ENCODE peak calls at places on chromosome 2, in six cellular contexts. One of them, this sample, is unnamed.

GRCh38 chr2:133885847-133886246 is 317.6 kb upstream of the NCKAP5 start:
- DNase-seq in trophoblast cell: peak
- DNase-seq in mesenchymal stem cell: no peak
- DNase-seq in IMR-90: peak
- DNase-seq in H9: peak
- DNase-seq in neuronal stem cell: no peak
- DNase-seq in this sample: peak

GRCh38 chr2:144519934-144520717 is at the start of gene ZEB2:
- DNase-seq in H9: peak
- DNase-seq in IMR-90: peak
- DNase-seq in mesenchymal stem cell: peak
- DNase-seq in trophoblast cell: no peak
- DNase-seq in neuronal stem cell: peak
- DNase-seq in this sample: peak

GRCh38 chr2:74005786-74006185 is 21.1 kb downstream of the TET3 start:
- DNase-seq in IMR-90: no peak
- DNase-seq in mesenchymal stem cell: no peak
- DNase-seq in trophoblast cell: no peak
- DNase-seq in H9: no peak
- DNase-seq in neuronal stem cell: no peak
- DNase-seq in this sample: no peak

GRCh38 chr2:168060956-168061750 is 186.2 kb downstream of the STK39 start:
- DNase-seq in IMR-90: peak
- DNase-seq in trophoblast cell: no peak
- DNase-seq in neuronal stem cell: no peak
- DNase-seq in mesenchymal stem cell: peak
- DNase-seq in H9: no peak
- DNase-seq in this sample: no peak

GRCh38 chr2:171522057-171522803 is at the start of gene CYBRD1:
- DNase-seq in H9: peak
- DNase-seq in trophoblast cell: no peak
- DNase-seq in mesenchymal stem cell: peak
- DNase-seq in neuronal stem cell: peak
- DNase-seq in IMR-90: peak
- DNase-seq in this sample: peak

GRCh38 chr2:38898256-38898655 is 8.6 kb downstream of the ARHGEF33 start:
- DNase-seq in H9: no peak
- DNase-seq in IMR-90: no peak
- DNase-seq in trophoblast cell: no peak
- DNase-seq in mesenchymal stem cell: no peak
- DNase-seq in neuronal stem cell: no peak
- DNase-seq in this sample: no peak

GRCh38 chr2:68357608-68358337 is 7.3 kb upstream of the PLEK start:
- DNase-seq in trophoblast cell: peak
- DNase-seq in mesenchymal stem cell: peak
- DNase-seq in IMR-90: peak
- DNase-seq in H9: peak
- DNase-seq in neuronal stem cell: peak
- DNase-seq in this sample: peak

GRCh38 chr2:69770193-69770702 is 28.3 kb downstream of the ANXA4 start:
- DNase-seq in IMR-90: peak
- DNase-seq in neuronal stem cell: no peak
- DNase-seq in trophoblast cell: peak
- DNase-seq in mesenchymal stem cell: peak
- DNase-seq in H9: no peak
- DNase-seq in this sample: peak

GRCh38 chr2:20687260-20687772 is 20.4 kb downstream of the GDF7 start:
- DNase-seq in mesenchymal stem cell: peak
- DNase-seq in neuronal stem cell: no peak
- DNase-seq in IMR-90: peak
- DNase-seq in H9: no peak
- DNase-seq in trophoblast cell: no peak
- DNase-seq in this sample: no peak

GRCh38 chr2:57450170-57450569 is 596.4 kb upstream of the VRK2 start:
- DNase-seq in trophoblast cell: no peak
- DNase-seq in mesenchymal stem cell: no peak
- DNase-seq in IMR-90: no peak
- DNase-seq in neuronal stem cell: no peak
- DNase-seq in H9: no peak
- DNase-seq in this sample: peak

GRCh38 chr2:20067992-20068727 is 16.7 kb upstream of the LAPTM4A start:
- DNase-seq in neuronal stem cell: no peak
- DNase-seq in IMR-90: peak
- DNase-seq in trophoblast cell: peak
- DNase-seq in H9: no peak
- DNase-seq in mesenchymal stem cell: peak
- DNase-seq in this sample: no peak

GRCh38 chr2:59177748-59178147 is 936.6 kb upstream of the FANCL start:
- DNase-seq in IMR-90: no peak
- DNase-seq in trophoblast cell: no peak
- DNase-seq in H9: no peak
- DNase-seq in mesenchymal stem cell: no peak
- DNase-seq in neuronal stem cell: no peak
- DNase-seq in this sample: no peak

GRCh38 chr2:179377296-179377695 is 112.7 kb upstream of the SESTD1 start:
- DNase-seq in neuronal stem cell: no peak
- DNase-seq in trophoblast cell: no peak
- DNase-seq in H9: no peak
- DNase-seq in IMR-90: peak
- DNase-seq in mesenchymal stem cell: peak
- DNase-seq in this sample: no peak

GRCh38 chr2:54330226-54331094 is 74.4 kb upstream of the TSPYL6 start:
- DNase-seq in IMR-90: peak
- DNase-seq in mesenchymal stem cell: peak
- DNase-seq in trophoblast cell: peak
- DNase-seq in H9: peak
- DNase-seq in neuronal stem cell: peak
- DNase-seq in this sample: peak

GRCh38 chr2:189142893-189143759 is 36.4 kb downstream of the COL5A2 start:
- DNase-seq in IMR-90: peak
- DNase-seq in neuronal stem cell: peak
- DNase-seq in H9: peak
- DNase-seq in trophoblast cell: peak
- DNase-seq in mesenchymal stem cell: peak
- DNase-seq in this sample: peak

GRCh38 chr2:105510761-105511669 is 112.2 kb upstream of the FHL2 start:
- DNase-seq in mesenchymal stem cell: peak
- DNase-seq in neuronal stem cell: no peak
- DNase-seq in trophoblast cell: peak
- DNase-seq in IMR-90: peak
- DNase-seq in H9: no peak
- DNase-seq in this sample: peak

GRCh38 chr2:170671079-170671478 is 44.1 kb upstream of the SP5 start:
- DNase-seq in mesenchymal stem cell: no peak
- DNase-seq in IMR-90: no peak
- DNase-seq in H9: no peak
- DNase-seq in neuronal stem cell: no peak
- DNase-seq in trophoblast cell: no peak
- DNase-seq in this sample: no peak

GRCh38 chr2:26088038-26088643 is 54.3 kb downstream of the RAB10 start:
- DNase-seq in neuronal stem cell: no peak
- DNase-seq in trophoblast cell: no peak
- DNase-seq in H9: no peak
- DNase-seq in mesenchymal stem cell: peak
- DNase-seq in IMR-90: peak
- DNase-seq in this sample: peak

GRCh38 chr2:230895536-230896345 is 29.3 kb downstream of the GPR55 start:
- DNase-seq in mesenchymal stem cell: no peak
- DNase-seq in trophoblast cell: no peak
- DNase-seq in neuronal stem cell: no peak
- DNase-seq in H9: peak
- DNase-seq in IMR-90: no peak
- DNase-seq in this sample: no peak

GRCh38 chr2:68925298-68925885 is 27.3 kb downstream of the GKN2 start:
- DNase-seq in H9: peak
- DNase-seq in neuronal stem cell: peak
- DNase-seq in trophoblast cell: peak
- DNase-seq in mesenchymal stem cell: peak
- DNase-seq in IMR-90: peak
- DNase-seq in this sample: peak

GRCh38 chr2:156322681-156323211 is 9.8 kb downstream of the NR4A2 start:
- DNase-seq in trophoblast cell: no peak
- DNase-seq in H9: peak
- DNase-seq in mesenchymal stem cell: peak
- DNase-seq in neuronal stem cell: peak
- DNase-seq in IMR-90: no peak
- DNase-seq in this sample: peak

GRCh38 chr2:156327835-156328401 is 4.6 kb downstream of the NR4A2 start:
- DNase-seq in neuronal stem cell: peak
- DNase-seq in mesenchymal stem cell: peak
- DNase-seq in IMR-90: no peak
- DNase-seq in trophoblast cell: no peak
- DNase-seq in H9: no peak
- DNase-seq in this sample: peak

GRCh38 chr2:156323754-156324153 is 8.8 kb downstream of the NR4A2 start:
- DNase-seq in neuronal stem cell: no peak
- DNase-seq in IMR-90: no peak
- DNase-seq in H9: no peak
- DNase-seq in trophoblast cell: no peak
- DNase-seq in mesenchymal stem cell: peak
- DNase-seq in this sample: no peak

GRCh38 chr2:156326488-156326887 is 6.0 kb downstream of the NR4A2 start:
- DNase-seq in trophoblast cell: no peak
- DNase-seq in neuronal stem cell: no peak
- DNase-seq in H9: no peak
- DNase-seq in IMR-90: no peak
- DNase-seq in mesenchymal stem cell: peak
- DNase-seq in this sample: no peak

GRCh38 chr2:156325671-156326385 is 6.7 kb downstream of the NR4A2 start:
- DNase-seq in IMR-90: no peak
- DNase-seq in neuronal stem cell: no peak
- DNase-seq in mesenchymal stem cell: no peak
- DNase-seq in trophoblast cell: no peak
- DNase-seq in H9: no peak
- DNase-seq in this sample: no peak
- H2BK120ac ChIP-seq in IMR-90: no peak
- H2BK120ac ChIP-seq in neuronal stem cell: no peak
- H2BK120ac ChIP-seq in mesenchymal stem cell: no peak
- H2BK120ac ChIP-seq in trophoblast cell: no peak
- H2BK120ac ChIP-seq in H9: no peak
- H2BK120ac ChIP-seq in this sample: no peak

DNA sequence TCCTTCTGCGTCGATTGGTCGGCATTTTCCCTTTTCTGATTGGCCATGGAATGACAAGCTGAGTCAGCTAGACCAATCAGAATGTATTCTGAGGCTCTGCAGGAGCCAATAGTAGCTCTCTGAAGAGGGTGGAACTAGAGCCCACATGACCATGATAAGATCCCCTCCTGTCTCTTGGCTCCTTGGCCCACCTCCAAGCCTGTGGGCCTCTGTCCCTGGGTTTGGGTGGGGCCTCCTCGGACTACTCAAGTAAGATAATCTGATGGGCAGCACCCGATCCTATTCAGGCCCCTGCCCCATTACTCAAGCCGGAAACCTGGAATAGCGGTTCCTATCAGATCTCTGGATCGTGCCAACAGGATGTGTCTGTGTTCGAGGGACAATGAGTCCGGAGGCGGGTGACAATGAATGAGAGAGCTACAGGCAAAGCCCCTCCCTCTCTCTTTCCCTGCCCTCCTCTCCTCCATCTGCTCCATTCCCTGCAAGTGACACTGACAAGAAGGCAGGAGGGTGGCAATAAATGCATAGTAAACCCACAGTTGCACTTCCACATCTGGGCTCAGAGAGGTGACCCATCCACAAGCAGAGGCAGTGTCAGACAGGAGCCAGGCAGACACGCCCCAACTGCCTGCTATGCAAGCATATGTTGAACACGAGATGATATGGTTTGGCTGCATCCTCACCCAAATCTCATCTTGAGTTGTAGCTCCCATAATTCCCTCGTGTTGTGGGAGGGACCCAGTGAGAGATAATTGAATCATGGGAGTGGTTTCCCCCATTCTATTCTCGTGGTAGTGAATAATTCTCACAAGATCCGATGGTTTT is 114.7 kb downstream of the TNS1 start:
- DNase-seq in neuronal stem cell: no peak
- DNase-seq in H9: no peak
- DNase-seq in IMR-90: peak
- DNase-seq in mesenchymal stem cell: no peak
- DNase-seq in trophoblast cell: no peak
- DNase-seq in this sample: peak
- H3K23ac ChIP-seq in neuronal stem cell: no peak
- H3K23ac ChIP-seq in H9: no peak
- H3K23ac ChIP-seq in IMR-90: no peak
- H3K23ac ChIP-seq in mesenchymal stem cell: no peak
- H3K23ac ChIP-seq in trophoblast cell: no peak
- H3K23ac ChIP-seq in this sample: no peak

GRCh38 chr2:238602223-238602945 is 175.7 kb downstream of the ASB1 start:
- DNase-seq in neuronal stem cell: no peak
- DNase-seq in trophoblast cell: no peak
- DNase-seq in IMR-90: peak
- DNase-seq in mesenchymal stem cell: peak
- DNase-seq in H9: no peak
- DNase-seq in this sample: no peak

GRCh38 chr2:238601433-238602222 is 174.9 kb downstream of the ASB1 start:
- DNase-seq in IMR-90: peak
- DNase-seq in H9: no peak
- DNase-seq in neuronal stem cell: no peak
- DNase-seq in mesenchymal stem cell: peak
- DNase-seq in trophoblast cell: no peak
- DNase-seq in this sample: no peak

GRCh38 chr2:238599549-238600505 is 173.1 kb downstream of the ASB1 start:
- DNase-seq in IMR-90: no peak
- DNase-seq in neuronal stem cell: no peak
- DNase-seq in trophoblast cell: no peak
- DNase-seq in mesenchymal stem cell: no peak
- DNase-seq in H9: peak
- DNase-seq in this sample: no peak

GRCh38 chr2:238598802-238599530 is 172.2 kb downstream of the ASB1 start:
- DNase-seq in mesenchymal stem cell: no peak
- DNase-seq in H9: no peak
- DNase-seq in trophoblast cell: no peak
- DNase-seq in IMR-90: no peak
- DNase-seq in neuronal stem cell: no peak
- DNase-seq in this sample: no peak

GRCh38 chr2:238600506-238601432 is 174.0 kb downstream of the ASB1 start:
- DNase-seq in H9: no peak
- DNase-seq in trophoblast cell: no peak
- DNase-seq in IMR-90: no peak
- DNase-seq in neuronal stem cell: no peak
- DNase-seq in mesenchymal stem cell: no peak
- DNase-seq in this sample: no peak
- H4K8ac ChIP-seq in H9: no peak
- H4K8ac ChIP-seq in trophoblast cell: no peak
- H4K8ac ChIP-seq in IMR-90: no peak
- H4K8ac ChIP-seq in neuronal stem cell: peak
- H4K8ac ChIP-seq in mesenchymal stem cell: no peak
- H4K8ac ChIP-seq in this sample: no peak

GRCh38 chr2:7867858-7868257 is 814.0 kb upstream of the ID2 start:
- DNase-seq in IMR-90: no peak
- DNase-seq in H9: no peak
- DNase-seq in mesenchymal stem cell: no peak
- DNase-seq in trophoblast cell: no peak
- DNase-seq in neuronal stem cell: no peak
- DNase-seq in this sample: no peak
- H2BK120ac ChIP-seq in IMR-90: no peak
- H2BK120ac ChIP-seq in H9: no peak
- H2BK120ac ChIP-seq in mesenchymal stem cell: no peak
- H2BK120ac ChIP-seq in trophoblast cell: no peak
- H2BK120ac ChIP-seq in neuronal stem cell: no peak
- H2BK120ac ChIP-seq in this sample: no peak

GRCh38 chr2:129604560-129604959 is 374.9 kb upstream of the RAB6C start:
- DNase-seq in IMR-90: no peak
- DNase-seq in neuronal stem cell: no peak
- DNase-seq in H9: no peak
- DNase-seq in mesenchymal stem cell: no peak
- DNase-seq in trophoblast cell: no peak
- DNase-seq in this sample: no peak
- H3K23ac ChIP-seq in IMR-90: no peak
- H3K23ac ChIP-seq in neuronal stem cell: no peak
- H3K23ac ChIP-seq in H9: no peak
- H3K23ac ChIP-seq in mesenchymal stem cell: no peak
- H3K23ac ChIP-seq in trophoblast cell: no peak
- H3K23ac ChIP-seq in this sample: no peak

This sample was measured in mesendoderm.